ENCODE peak calls at places on chromosome 13, in six cellular contexts. One of them, this sample, is unnamed.

GRCh38 chr13:91346848-91347211 is 657 bp upstream of the MIR17HG start:
- DNase-seq in ecto neural progenitor cell: no peak
- DNase-seq in RKO: peak
- DNase-seq in ELR: peak
- DNase-seq in mucosa of gallbladder: no peak
- DNase-seq in stimulated activated naive CD4-positive, alpha-beta T cell treated with Interleukin-2 at 50 U/mL for 16 hours: peak
- DNase-seq in this sample: peak

GRCh38 chr13:113759525-113760137 is 605 bp downstream of the TMEM255B start:
- DNase-seq in ecto neural progenitor cell: no peak
- DNase-seq in RKO: no peak
- DNase-seq in ELR: peak
- DNase-seq in mucosa of gallbladder: no peak
- DNase-seq in stimulated activated naive CD4-positive, alpha-beta T cell treated with Interleukin-2 at 50 U/mL for 16 hours: no peak
- DNase-seq in this sample: peak

GRCh38 chr13:20136781-20137703 is 23.8 kb downstream of the GJA3 start:
- DNase-seq in ecto neural progenitor cell: peak
- DNase-seq in RKO: no peak
- DNase-seq in ELR: no peak
- DNase-seq in mucosa of gallbladder: no peak
- DNase-seq in stimulated activated naive CD4-positive, alpha-beta T cell treated with Interleukin-2 at 50 U/mL for 16 hours: peak
- DNase-seq in this sample: peak

GRCh38 chr13:76822691-76823267 is 63.4 kb downstream of the KCTD12 start:
- DNase-seq in ecto neural progenitor cell: no peak
- DNase-seq in RKO: peak
- DNase-seq in ELR: peak
- DNase-seq in mucosa of gallbladder: peak
- DNase-seq in stimulated activated naive CD4-positive, alpha-beta T cell treated with Interleukin-2 at 50 U/mL for 16 hours: no peak
- DNase-seq in this sample: peak

GRCh38 chr13:66501187-66501586 is 728.9 kb downstream of the PCDH9 start:
- DNase-seq in ecto neural progenitor cell: no peak
- DNase-seq in RKO: peak
- DNase-seq in ELR: peak
- DNase-seq in mucosa of gallbladder: no peak
- DNase-seq in stimulated activated naive CD4-positive, alpha-beta T cell treated with Interleukin-2 at 50 U/mL for 16 hours: no peak
- DNase-seq in this sample: no peak

GRCh38 chr13:112772539-112772909 is 82.7 kb downstream of the ATP11A start:
- DNase-seq in ecto neural progenitor cell: no peak
- DNase-seq in RKO: no peak
- DNase-seq in ELR: no peak
- DNase-seq in mucosa of gallbladder: no peak
- DNase-seq in stimulated activated naive CD4-positive, alpha-beta T cell treated with Interleukin-2 at 50 U/mL for 16 hours: no peak
- DNase-seq in this sample: no peak

GRCh38 chr13:39144941-39145533 is 106.8 kb downstream of the NHLRC3 start:
- DNase-seq in ecto neural progenitor cell: peak
- DNase-seq in RKO: peak
- DNase-seq in ELR: peak
- DNase-seq in mucosa of gallbladder: peak
- DNase-seq in stimulated activated naive CD4-positive, alpha-beta T cell treated with Interleukin-2 at 50 U/mL for 16 hours: peak
- DNase-seq in this sample: peak

GRCh38 chr13:80132741-80133601 is 208.0 kb downstream of the SPRY2 start:
- DNase-seq in ecto neural progenitor cell: peak
- DNase-seq in RKO: no peak
- DNase-seq in ELR: peak
- DNase-seq in mucosa of gallbladder: peak
- DNase-seq in stimulated activated naive CD4-positive, alpha-beta T cell treated with Interleukin-2 at 50 U/mL for 16 hours: no peak
- DNase-seq in this sample: peak

GRCh38 chr13:45297456-45298205 is 43.4 kb downstream of the TPT1 start:
- DNase-seq in ecto neural progenitor cell: no peak
- DNase-seq in RKO: no peak
- DNase-seq in ELR: no peak
- DNase-seq in mucosa of gallbladder: no peak
- DNase-seq in stimulated activated naive CD4-positive, alpha-beta T cell treated with Interleukin-2 at 50 U/mL for 16 hours: no peak
- DNase-seq in this sample: no peak

GRCh38 chr13:46530084-46530935 is 22.7 kb upstream of the LRCH1 start:
- DNase-seq in ecto neural progenitor cell: no peak
- DNase-seq in RKO: no peak
- DNase-seq in ELR: peak
- DNase-seq in mucosa of gallbladder: no peak
- DNase-seq in stimulated activated naive CD4-positive, alpha-beta T cell treated with Interleukin-2 at 50 U/mL for 16 hours: no peak
- DNase-seq in this sample: no peak

This sample was measured in dermis blood vessel endothelial cell.